ENCODE peak calls at places on chromosomes 16 and 17, in seven cellular contexts. V is M059J, X is kidney tubule cell, K is right atrium auricular region, O is GM23248, D is body of pancreas, J is heart right ventricle. E is an unnamed sample.

GRCh38 chr17:71519285-71519684 is 601.5 kb upstream of the SOX9 start:
- DNase-seq in V (peak; percentile 65), J (no peak), O (peak; percentile 46), K (no peak), D (no peak), X (peak; percentile 34), E (no peak)

GRCh38 chr16:75236232-75236631 is 15.2 kb downstream of the BCAR1 start:
- DNase-seq in V (no peak), K (no peak), X (no peak), D (no peak), J (no peak), O (no peak), E (no peak)

GRCh38 chr17:5122586-5123342 is 6.9 kb downstream of the USP6 start:
- DNase-seq in K (no peak), X (no peak), J (no peak), V (no peak), O (peak; percentile 53), D (peak; percentile 32), E (no peak)

GRCh38 chr17:35087731-35088646 is 24.5 kb upstream of the RFFL start:
- DNase-seq in X (peak; percentile 57), D (peak; percentile 52), J (peak; percentile 60), V (peak; percentile 73), O (peak; percentile 69), K (peak; percentile 74), E (peak; percentile 63)

GRCh38 chr16:89700649-89701424 is 668 bp downstream of the SPATA2L start:
- DNase-seq in V (peak; percentile 55), K (no peak), X (peak; percentile 71), D (peak; percentile 82), J (no peak), O (peak; percentile 82), E (no peak)

GRCh38 chr17:8155341-8156173 is 3.4 kb upstream of the PER1 start:
- DNase-seq in V (no peak), X (no peak), J (no peak), O (no peak), K (no peak), D (peak; percentile 65), E (no peak)

GRCh38 chr17:66667491-66668030 is 167.4 kb upstream of the CACNG5 start:
- DNase-seq in V (no peak), O (no peak), X (no peak), J (no peak), K (no peak), D (no peak), E (no peak)

GRCh38 chr17:4514206-4514605 is 15.5 kb downstream of the SPNS2 start:
- DNase-seq in K (no peak), J (no peak), O (no peak), V (no peak), D (peak; percentile 81), X (no peak), E (no peak)

GRCh38 chr16:88600539-88600896 is 30.3 kb downstream of the ZC3H18 start:
- DNase-seq in V (no peak), K (no peak), D (no peak), J (no peak), O (no peak), X (no peak), E (no peak)

GRCh38 chr17:58281511-58282011 is 826 bp upstream of the MPO start:
- DNase-seq in J (no peak), V (no peak), K (peak; percentile 28), D (no peak), O (no peak), X (no peak), E (no peak)

GRCh38 chr17:79840989-79841286 is 1.7 kb upstream of the CBX4 start:
- DNase-seq in V (no peak), O (no peak), X (no peak), J (no peak), K (no peak), D (no peak), E (no peak)

GRCh38 chr17:16013943-16014407 is 14.4 kb downstream of the TTC19 start:
- DNase-seq in O (peak; percentile 80), J (no peak), D (no peak), X (peak; percentile 76), K (no peak), V (peak; percentile 70), E (peak; percentile 74)

GRCh38 chr16:13999071-13999894 is 71.8 kb upstream of the MRTFB start:
- DNase-seq in K (no peak), X (no peak), V (no peak), O (no peak), D (no peak), J (no peak), E (no peak)

GRCh38 chr16:83971165-83972130 is 3.4 kb downstream of the NECAB2 start:
- DNase-seq in V (no peak), J (no peak), D (no peak), K (no peak), O (peak; percentile 16), X (no peak), E (no peak)

GRCh38 chr17:49766918-49767530 is 3.1 kb upstream of the FAM117A start:
- DNase-seq in O (no peak), J (no peak), K (no peak), D (no peak), V (no peak), X (no peak), E (no peak)

GRCh38 chr17:46791531-46791930 is 27.0 kb downstream of the WNT3 start:
- DNase-seq in D (no peak), O (no peak), K (no peak), X (no peak), J (no peak), V (no peak), E (no peak)

GRCh38 chr16:5042574-5043171 is 8.9 kb upstream of the NAGPA start:
- DNase-seq in X (peak; percentile 21), O (peak; percentile 47), V (peak; percentile 71), D (no peak), K (no peak), J (no peak), E (no peak)

GRCh38 chr17:80219013-80219776 is 938 bp downstream of the SGSH start:
- DNase-seq in V (peak; percentile 97), K (peak; percentile 87), D (peak; percentile 78), X (peak; percentile 94), O (peak; percentile 88), J (peak; percentile 70), E (peak; percentile 68)

GRCh38 chr17:8696456-8696855 is 48.2 kb downstream of the CCDC42 start:
- DNase-seq in K (no peak), X (no peak), V (no peak), J (no peak), O (no peak), D (no peak), E (no peak)

GRCh38 chr17:48671697-48672171 is 45.6 kb upstream of the HOXB9 start:
- DNase-seq in K (peak; percentile 80), J (peak; percentile 80), X (peak; percentile 69), V (peak; percentile 84), O (peak; percentile 87), D (peak; percentile 86), E (peak; percentile 27)

GRCh38 chr17:28544402-28545140 is 7.9 kb downstream of the UNC119 start:
- DNase-seq in J (no peak), O (no peak), D (no peak), K (no peak), X (no peak), V (no peak), E (no peak)

GRCh38 chr17:40425741-40426140 is 8.0 kb upstream of the TOP2A start:
- DNase-seq in J (no peak), V (no peak), D (no peak), O (no peak), K (no peak), X (no peak), E (no peak)

GRCh38 chr16:19808061-19808621 is 76.5 kb downstream of the GPRC5B start:
- DNase-seq in K (no peak), V (peak; percentile 19), J (no peak), O (no peak), X (peak; percentile 82), D (peak; percentile 84), E (peak; percentile 61)

GRCh38 chr17:74212913-74213791 is at the start of gene TTYH2:
- DNase-seq in O (peak; percentile 95), D (peak; percentile 93), J (peak; percentile 90), V (peak; percentile 85), K (peak; percentile 91), X (peak; percentile 82), E (peak; percentile 59)

GRCh38 chr16:27475561-27475960 is 73.6 kb downstream of the IL21R start:
- DNase-seq in D (no peak), X (peak; percentile 90), K (no peak), J (no peak), O (peak; percentile 87), V (peak; percentile 86), E (peak; percentile 96)

GRCh38 chr16:51431517-51432241 is 280.6 kb upstream of the SALL1 start:
- DNase-seq in X (peak; percentile 99), V (peak; percentile 99), O (peak; percentile 98), K (no peak), D (peak; percentile 73), J (no peak), E (peak; percentile 96)

GRCh38 chr16:84718-85452 is 6.9 kb downstream of the MPG start:
- DNase-seq in V (peak; percentile 94), X (peak; percentile 97), O (peak; percentile 98), J (no peak), K (peak; percentile 90), D (peak; percentile 42), E (peak; percentile 98)

GRCh38 chr17:30519707-30520106 is 42.5 kb downstream of the GOSR1 start:
- DNase-seq in V (peak; percentile 95), O (peak; percentile 95), K (no peak), X (peak; percentile 73), D (no peak), J (no peak), E (peak; percentile 66)

GRCh38 chr16:87344931-87345631 is 27.9 kb upstream of the C16orf95 start:
- DNase-seq in J (no peak), K (peak; percentile 63), V (no peak), D (no peak), X (no peak), O (no peak), E (no peak)

GRCh38 chr17:27354491-27355081 is 60.7 kb downstream of the WSB1 start:
- DNase-seq in K (no peak), V (no peak), J (no peak), O (peak; percentile 45), D (peak; percentile 33), X (peak; percentile 77), E (no peak)

GRCh38 chr16:21645261-21645721 is 7.1 kb downstream of the IGSF6 start:
- DNase-seq in X (peak; percentile 18), O (peak; percentile 60), V (peak; percentile 21), J (no peak), D (no peak), K (peak; percentile 55), E (peak; percentile 10)

GRCh38 chr17:62616993-62617893 is 10.2 kb upstream of the MRC2 start:
- DNase-seq in V (no peak), J (no peak), X (no peak), D (no peak), O (peak; percentile 43), K (no peak), E (no peak)

GRCh38 chr17:82215095-82215971 is 2.7 kb upstream of the CCDC57 start:
- DNase-seq in K (no peak), D (peak; percentile 28), X (no peak), V (no peak), J (no peak), O (peak; percentile 76), E (no peak)

GRCh38 chr17:28446716-28447395 is 26.6 kb upstream of the SLC13A2 start:
- DNase-seq in J (no peak), V (no peak), D (no peak), O (no peak), K (no peak), X (no peak), E (no peak)